ENCODE peak calls at places on chromosomes 4 and X, in seven cellular contexts. P is MCF 10A, O is AG10803, S is fibroblast of the aortic adventitia, M is MM.1S, K is astrocyte, E is IMR-90. G is an unnamed sample.
A peak's percentile ranks its signal among the peaks of the same experiment; 100 is the strongest.

GRCh38 chr4:122758033-122758432 is 25.5 kb downstream of the BBS12 start:
- DNase-seq in P (peak; percentile 51), O (peak; percentile 58), S (peak; percentile 78), M (peak; percentile 52), K (no peak), E (peak; percentile 51), G (peak; percentile 51)

GRCh38 chr4:31737419-31737818 is 1017.2 kb downstream of the PCDH7 start:
- DNase-seq in P (no peak), O (no peak), S (no peak), M (peak; percentile 15), K (no peak), E (no peak), G (no peak)

GRCh38 chr4:184273166-184274147 is 55.8 kb upstream of the ENPP6 start:
- DNase-seq in P (no peak), O (no peak), S (no peak), M (no peak), K (no peak), E (no peak), G (no peak)

GRCh38 chr4:189600598-189601435 is 339.9 kb upstream of the FRG1 start:
- DNase-seq in P (no peak), O (peak; percentile 20), S (no peak), M (no peak), K (no peak), E (no peak), G (no peak)

GRCh38 chr4:163448541-163449203 is 24.9 kb downstream of the TKTL2 start:
- DNase-seq in P (peak; percentile 78), O (peak; percentile 1), S (no peak), M (no peak), K (peak; percentile 28), E (peak; percentile 35), G (peak; percentile 28)

GRCh38 chr4:155759372-155760252 is 791 bp downstream of the GUCY1B1 start:
- DNase-seq in P (no peak), O (peak; percentile 8), S (no peak), M (peak; percentile 23), K (no peak), E (peak; percentile 16), G (no peak)

GRCh38 chrX:77514177-77514576 is 67.0 kb downstream of the FGF16 start:
- DNase-seq in P (no peak), O (no peak), S (no peak), M (no peak), K (no peak), E (no peak), G (no peak)

GRCh38 chr4:5050520-5050955 is 742 bp upstream of the STK32B start:
- DNase-seq in P (peak; percentile 68), O (peak; percentile 81), S (peak; percentile 79), M (peak; percentile 75), K (peak; percentile 59), E (peak; percentile 83), G (peak; percentile 60)

GRCh38 chrX:69556094-69557011 is 52.2 kb downstream of the NALF2 start:
- DNase-seq in P (peak; percentile 89), O (no peak), S (peak; percentile 2), M (no peak), K (no peak), E (no peak), G (no peak)

GRCh38 chr4:125313989-125314602 is 659 bp upstream of the FAT4 start:
- DNase-seq in P (peak; percentile 21), O (no peak), S (no peak), M (no peak), K (no peak), E (peak; percentile 8), G (no peak)

GRCh38 chr4:1991596-1992434 is 17.0 kb downstream of the NELFA start:
- DNase-seq in P (no peak), O (no peak), S (no peak), M (no peak), K (no peak), E (no peak), G (no peak)

GRCh38 chr4:1990676-1991075 is 18.1 kb downstream of the NELFA start:
- DNase-seq in P (no peak), O (no peak), S (no peak), M (no peak), K (no peak), E (no peak), G (no peak)

GRCh38 chr4:1993169-1993516 is 15.6 kb downstream of the NELFA start:
- DNase-seq in P (no peak), O (no peak), S (no peak), M (peak; percentile 3), K (no peak), E (no peak), G (no peak)

GRCh38 chr4:1991087-1991486 is 17.7 kb downstream of the NELFA start:
- DNase-seq in P (no peak), O (no peak), S (no peak), M (no peak), K (no peak), E (no peak), G (no peak)

DNA sequence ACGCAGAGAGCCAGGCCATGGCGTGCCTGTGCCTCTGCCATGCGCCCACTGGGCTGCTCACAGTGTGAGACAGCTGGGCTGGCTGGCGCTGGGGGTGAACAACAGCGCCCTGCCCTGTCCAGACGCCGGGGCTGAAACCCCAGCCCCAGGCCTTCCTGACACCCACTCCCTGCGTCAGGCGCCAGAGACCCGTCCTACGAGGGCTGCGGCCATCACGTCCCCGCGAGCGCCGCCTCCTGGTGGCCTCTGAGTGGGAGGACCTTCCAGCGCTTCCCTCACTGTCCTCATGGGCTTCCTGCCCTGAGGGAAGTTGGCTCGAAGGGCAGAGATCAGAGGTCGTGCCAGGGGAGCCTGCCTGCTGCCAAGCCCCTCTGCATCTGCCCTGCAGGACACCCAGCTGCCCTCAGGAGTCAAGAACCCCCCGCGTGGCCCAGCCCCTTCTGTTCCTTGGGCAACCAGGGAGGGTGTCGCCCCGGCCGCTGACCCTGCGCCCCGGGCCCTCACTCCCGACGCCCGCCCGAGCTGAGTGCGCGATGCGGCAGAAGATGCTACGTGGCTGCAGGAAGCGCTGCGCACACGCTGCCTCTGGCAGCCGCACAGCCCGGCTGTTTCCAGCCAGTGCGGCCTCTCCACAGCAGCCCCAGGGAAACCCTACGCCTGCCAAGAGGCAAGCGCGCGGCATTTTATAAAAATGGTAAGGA is 16.2 kb downstream of the NELFA start:
- DNase-seq in P (no peak), O (no peak), S (peak; percentile 55), M (no peak), K (no peak), E (no peak), G (no peak)
- TF ChIP-seq CTCF in P (no peak), O (no peak), S (peak; percentile 47), M (no peak), K (no peak), E (no peak), G (no peak)

GRCh38 chr4:37891221-37892159 is 606 bp downstream of the TBC1D1 start:
- DNase-seq in P (peak; percentile 33), O (no peak), S (peak; percentile 19), M (peak; percentile 84), K (no peak), E (peak; percentile 4), G (no peak)
- TF ChIP-seq CTCF in P (no peak), O (no peak), S (no peak), M (no peak), K (no peak), E (no peak), G (no peak)

GRCh38 chrX:25851141-25851540 is 287.0 kb upstream of the MAGEB18 start:
- DNase-seq in P (no peak), O (no peak), S (no peak), M (no peak), K (no peak), E (no peak), G (no peak)
- TF ChIP-seq CTCF in P (no peak), O (no peak), S (no peak), M (no peak), K (no peak), E (no peak), G (no peak)

DNA sequence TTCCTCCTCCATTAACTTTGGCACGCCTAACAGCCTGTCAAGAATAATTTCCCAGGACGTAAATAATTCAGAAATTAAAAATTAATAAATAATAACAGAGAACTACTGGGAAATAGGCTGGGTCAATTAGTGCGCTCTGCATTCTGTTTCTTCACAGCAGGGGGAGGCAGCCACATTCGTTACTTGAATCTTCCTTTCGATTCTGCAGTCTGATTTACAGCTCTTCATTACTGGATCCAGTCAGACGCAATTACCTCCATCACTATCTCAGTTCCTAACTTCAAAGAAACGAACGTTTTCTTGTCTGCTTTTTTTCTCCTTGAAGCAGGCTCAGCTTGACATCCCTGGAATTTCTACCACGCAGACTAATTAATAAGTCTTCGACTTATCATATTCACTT is 9.0 kb upstream of the RPL34 start:
- DNase-seq in P (no peak), O (peak; percentile 23), S (peak; percentile 32), M (no peak), K (no peak), E (no peak), G (no peak)
- TF ChIP-seq CTCF in P (no peak), O (peak; percentile 52), S (peak; percentile 40), M (no peak), K (no peak), E (no peak), G (peak; percentile 50)

GRCh38 chr4:188372856-188373255 is 233.6 kb downstream of the TRIML1 start:
- DNase-seq in P (peak; percentile 59), O (peak; percentile 27), S (no peak), M (no peak), K (peak; percentile 2), E (peak; percentile 47), G (no peak)
- TF ChIP-seq CTCF in P (peak; percentile 53), O (no peak), S (no peak), M (no peak), K (no peak), E (peak; percentile 23), G (no peak)

DNA sequence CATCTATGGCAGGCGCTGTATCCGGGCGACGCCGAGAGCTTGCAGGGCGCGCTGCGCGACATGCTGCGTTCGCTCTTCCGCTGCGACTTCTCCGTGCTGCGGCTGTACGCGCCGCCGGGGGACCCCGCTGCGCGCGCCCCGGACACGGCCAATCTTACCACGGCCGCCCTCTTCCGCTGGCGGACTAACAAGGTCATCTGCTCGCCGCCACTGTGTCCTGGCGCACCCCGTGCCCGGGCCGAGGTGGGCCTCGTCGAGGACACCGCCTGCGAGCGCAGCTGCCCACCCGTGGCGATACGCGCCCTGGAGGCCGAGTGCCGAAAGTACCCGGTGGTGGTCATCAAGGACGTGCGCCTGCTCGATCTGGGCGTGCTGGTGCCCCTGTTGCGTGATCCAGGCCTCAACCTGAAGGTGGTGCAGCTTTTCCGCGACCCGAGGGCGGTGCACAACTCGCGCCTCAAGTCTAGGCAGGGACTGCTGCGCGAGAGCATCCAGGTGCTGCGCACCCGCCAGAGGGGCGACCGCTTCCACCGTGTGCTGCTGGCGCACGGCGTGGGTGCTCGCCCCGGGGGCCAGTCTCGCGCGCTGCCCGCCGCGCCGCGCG is 874 bp downstream of the CHST7 start:
- DNase-seq in P (no peak), O (no peak), S (no peak), M (peak; percentile 25), K (no peak), E (no peak), G (no peak)
- TF ChIP-seq CTCF in P (no peak), O (no peak), S (no peak), M (peak; percentile 6), K (no peak), E (no peak), G (peak; percentile 15)

GRCh38 chr4:71709961-71710360 is 73.9 kb downstream of the GC start:
- DNase-seq in P (peak; percentile 34), O (no peak), S (peak; percentile 27), M (no peak), K (no peak), E (no peak), G (no peak)
- TF ChIP-seq CTCF in P (no peak), O (no peak), S (peak; percentile 1), M (peak; percentile 35), K (peak; percentile 12), E (peak; percentile 23), G (peak; percentile 57)